ENCODE peak calls at places on chromosomes 1 and 21, in nine cellular contexts. One of them, this sample, is unnamed.

GRCh38 chr1:53586765-53587164 is 127.6 kb downstream of the DMRTB1 start:
- DNase-seq in HEK293T: no peak
- DNase-seq in nucleus accumbens: no peak
- DNase-seq in astrocyte of the spinal cord: no peak
- DNase-seq in NCI-H2081: no peak
- DNase-seq in BJ: no peak
- DNase-seq in GM20000: no peak
- DNase-seq in H1: no peak
- DNase-seq in T1000: no peak
- DNase-seq in this sample: no peak

GRCh38 chr1:119903443-119903835 is 7.1 kb upstream of the ADAM30 start:
- DNase-seq in HEK293T: no peak
- DNase-seq in nucleus accumbens: no peak
- DNase-seq in astrocyte of the spinal cord: no peak
- DNase-seq in NCI-H2081: no peak
- DNase-seq in BJ: no peak
- DNase-seq in GM20000: no peak
- DNase-seq in H1: no peak
- DNase-seq in T1000: no peak
- DNase-seq in this sample: no peak

GRCh38 chr1:160061376-160062100 is 8.4 kb downstream of the KCNJ10 start:
- DNase-seq in HEK293T: no peak
- DNase-seq in nucleus accumbens: peak; percentile 44
- DNase-seq in astrocyte of the spinal cord: no peak
- DNase-seq in NCI-H2081: no peak
- DNase-seq in BJ: no peak
- DNase-seq in GM20000: no peak
- DNase-seq in H1: no peak
- DNase-seq in T1000: no peak
- DNase-seq in this sample: no peak

GRCh38 chr1:173871091-173871490 is 2.9 kb downstream of the ZBTB37 start:
- DNase-seq in HEK293T: no peak
- DNase-seq in nucleus accumbens: no peak
- DNase-seq in astrocyte of the spinal cord: no peak
- DNase-seq in NCI-H2081: no peak
- DNase-seq in BJ: no peak
- DNase-seq in GM20000: no peak
- DNase-seq in H1: no peak
- DNase-seq in T1000: no peak
- DNase-seq in this sample: no peak

GRCh38 chr1:172185206-172185605 is 235.3 kb upstream of the C1orf105 start:
- DNase-seq in HEK293T: no peak
- DNase-seq in nucleus accumbens: no peak
- DNase-seq in astrocyte of the spinal cord: peak; percentile 41
- DNase-seq in NCI-H2081: no peak
- DNase-seq in BJ: no peak
- DNase-seq in GM20000: peak; percentile 12
- DNase-seq in H1: no peak
- DNase-seq in T1000: no peak
- DNase-seq in this sample: no peak

GRCh38 chr1:6205849-6206845 is at the start of gene RNF207:
- DNase-seq in HEK293T: peak; percentile 73
- DNase-seq in nucleus accumbens: no peak
- DNase-seq in astrocyte of the spinal cord: peak; percentile 54
- DNase-seq in NCI-H2081: no peak
- DNase-seq in BJ: no peak
- DNase-seq in GM20000: peak; percentile 94
- DNase-seq in H1: peak; percentile 87
- DNase-seq in T1000: no peak
- DNase-seq in this sample: no peak

GRCh38 chr1:153503766-153504165 is 32.0 kb downstream of the S100A6 start:
- DNase-seq in HEK293T: no peak
- DNase-seq in nucleus accumbens: no peak
- DNase-seq in astrocyte of the spinal cord: no peak
- DNase-seq in NCI-H2081: no peak
- DNase-seq in BJ: no peak
- DNase-seq in GM20000: no peak
- DNase-seq in H1: no peak
- DNase-seq in T1000: no peak
- DNase-seq in this sample: no peak

GRCh38 chr1:196590959-196591358 is 17.3 kb downstream of the KCNT2 start:
- DNase-seq in HEK293T: no peak
- DNase-seq in nucleus accumbens: no peak
- DNase-seq in astrocyte of the spinal cord: no peak
- DNase-seq in NCI-H2081: no peak
- DNase-seq in BJ: no peak
- DNase-seq in GM20000: no peak
- DNase-seq in H1: no peak
- DNase-seq in T1000: no peak
- DNase-seq in this sample: no peak

GRCh38 chr1:217275617-217276398 is 355.1 kb downstream of the GPATCH2 start:
- DNase-seq in HEK293T: no peak
- DNase-seq in nucleus accumbens: no peak
- DNase-seq in astrocyte of the spinal cord: peak; percentile 74
- DNase-seq in NCI-H2081: no peak
- DNase-seq in BJ: peak; percentile 19
- DNase-seq in GM20000: no peak
- DNase-seq in H1: no peak
- DNase-seq in T1000: no peak
- DNase-seq in this sample: no peak

GRCh38 chr21:37474342-37474741 is 107.8 kb downstream of the DYRK1A start:
- DNase-seq in HEK293T: no peak
- DNase-seq in nucleus accumbens: no peak
- DNase-seq in astrocyte of the spinal cord: no peak
- DNase-seq in NCI-H2081: no peak
- DNase-seq in BJ: no peak
- DNase-seq in GM20000: no peak
- DNase-seq in H1: no peak
- DNase-seq in T1000: no peak
- DNase-seq in this sample: no peak

GRCh38 chr1:63920154-63921117 is 146.6 kb downstream of the ROR1 start:
- DNase-seq in HEK293T: no peak
- DNase-seq in nucleus accumbens: no peak
- DNase-seq in astrocyte of the spinal cord: peak; percentile 72
- DNase-seq in NCI-H2081: no peak
- DNase-seq in BJ: peak; percentile 85
- DNase-seq in GM20000: no peak
- DNase-seq in H1: no peak
- DNase-seq in T1000: peak; percentile 33
- DNase-seq in this sample: peak; percentile 82

GRCh38 chr1:173478099-173478555 is 992 bp downstream of the PRDX6 start:
- DNase-seq in HEK293T: peak; percentile 48
- DNase-seq in nucleus accumbens: no peak
- DNase-seq in astrocyte of the spinal cord: peak; percentile 60
- DNase-seq in NCI-H2081: no peak
- DNase-seq in BJ: no peak
- DNase-seq in GM20000: peak; percentile 8
- DNase-seq in H1: no peak
- DNase-seq in T1000: no peak
- DNase-seq in this sample: no peak

GRCh38 chr1:174874337-174875053 is 125.3 kb upstream of the CACYBP start:
- DNase-seq in HEK293T: no peak
- DNase-seq in nucleus accumbens: no peak
- DNase-seq in astrocyte of the spinal cord: no peak
- DNase-seq in NCI-H2081: peak; percentile 29
- DNase-seq in BJ: no peak
- DNase-seq in GM20000: peak; percentile 34
- DNase-seq in H1: no peak
- DNase-seq in T1000: no peak
- DNase-seq in this sample: no peak

GRCh38 chr1:224922404-224923164 is 6.9 kb upstream of the DNAH14 start:
- DNase-seq in HEK293T: peak; percentile 80
- DNase-seq in nucleus accumbens: no peak
- DNase-seq in astrocyte of the spinal cord: peak; percentile 42
- DNase-seq in NCI-H2081: peak; percentile 59
- DNase-seq in BJ: no peak
- DNase-seq in GM20000: peak; percentile 60
- DNase-seq in H1: peak; percentile 54
- DNase-seq in T1000: no peak
- DNase-seq in this sample: no peak

GRCh38 chr1:41046347-41046775 is 24.8 kb upstream of the SLFNL1 start:
- DNase-seq in HEK293T: no peak
- DNase-seq in nucleus accumbens: no peak
- DNase-seq in astrocyte of the spinal cord: no peak
- DNase-seq in NCI-H2081: peak; percentile 18
- DNase-seq in BJ: no peak
- DNase-seq in GM20000: no peak
- DNase-seq in H1: no peak
- DNase-seq in T1000: no peak
- DNase-seq in this sample: no peak

GRCh38 chr1:111089638-111090037 is 50.3 kb downstream of the DRAM2 start:
- DNase-seq in HEK293T: no peak
- DNase-seq in nucleus accumbens: no peak
- DNase-seq in astrocyte of the spinal cord: no peak
- DNase-seq in NCI-H2081: no peak
- DNase-seq in BJ: no peak
- DNase-seq in GM20000: no peak
- DNase-seq in H1: no peak
- DNase-seq in T1000: no peak
- DNase-seq in this sample: no peak

GRCh38 chr1:180863158-180863775 is 49.4 kb upstream of the KIAA1614 start:
- DNase-seq in HEK293T: peak; percentile 33
- DNase-seq in nucleus accumbens: no peak
- DNase-seq in astrocyte of the spinal cord: peak; percentile 70
- DNase-seq in NCI-H2081: peak; percentile 29
- DNase-seq in BJ: peak; percentile 30
- DNase-seq in GM20000: peak; percentile 20
- DNase-seq in H1: no peak
- DNase-seq in T1000: no peak
- DNase-seq in this sample: no peak

GRCh38 chr1:236809133-236809532 is 14.0 kb downstream of the MTR start:
- DNase-seq in HEK293T: no peak
- DNase-seq in nucleus accumbens: no peak
- DNase-seq in astrocyte of the spinal cord: no peak
- DNase-seq in NCI-H2081: no peak
- DNase-seq in BJ: no peak
- DNase-seq in GM20000: no peak
- DNase-seq in H1: no peak
- DNase-seq in T1000: no peak
- DNase-seq in this sample: no peak

GRCh38 chr1:230825061-230825803 is 43.1 kb downstream of the C1orf198 start:
- DNase-seq in HEK293T: no peak
- DNase-seq in nucleus accumbens: no peak
- DNase-seq in astrocyte of the spinal cord: peak; percentile 65
- DNase-seq in NCI-H2081: no peak
- DNase-seq in BJ: peak; percentile 66
- DNase-seq in GM20000: no peak
- DNase-seq in H1: peak; percentile 22
- DNase-seq in T1000: peak; percentile 62
- DNase-seq in this sample: peak; percentile 61

This sample was measured in GM04503.